ENCODE peak calls at places on chromosomes 1 and 21, in eight cellular contexts. L is HS-27A; V is KBM-7; D is pulmonary artery endothelial cell; R is substantia nigra; O is germinal center; J is NAMALWA; F is stimulated activated CD8-positive, alpha-beta memory T cell treated with anti-CD3 and anti-CD28 coated beads, Interleukin-7, amount 100 ng/mL, for 1 hour. A is an unnamed sample.

GRCh38 chr21:37450385-37451044 is 83.9 kb downstream of the DYRK1A start:
- DNase-seq in V (no peak), R (no peak), O (no peak), D (no peak), F (no peak), L (peak), J (no peak), A (no peak)

GRCh38 chr1:230992100-230992774 is 13.3 kb downstream of the ARV1 start:
- DNase-seq in F (no peak), J (no peak), L (no peak), R (no peak), O (no peak), D (no peak), V (no peak), A (no peak)

GRCh38 chr1:47650606-47651005 is 212.8 kb downstream of the FOXD2 start:
- DNase-seq in O (no peak), D (no peak), J (no peak), V (no peak), L (no peak), R (no peak), F (no peak), A (no peak)

GRCh38 chr1:44839561-44839960 is 3.5 kb downstream of the PTCH2 start:
- DNase-seq in F (no peak), O (no peak), R (no peak), V (no peak), D (no peak), L (no peak), J (no peak), A (no peak)

GRCh38 chr1:28280501-28280900 is 21.2 kb downstream of the SESN2 start:
- DNase-seq in V (no peak), R (no peak), J (no peak), L (no peak), F (no peak), D (no peak), O (no peak), A (no peak)

GRCh38 chr21:41369105-41369914 is 7.5 kb downstream of the MX2 start:
- DNase-seq in V (peak), R (no peak), L (no peak), O (peak), J (peak), D (no peak), F (no peak), A (no peak)

GRCh38 chr21:42636535-42636914 is 16.9 kb upstream of the PDE9A start:
- DNase-seq in D (no peak), V (no peak), F (no peak), J (no peak), O (no peak), R (no peak), L (no peak), A (no peak)

GRCh38 chr1:65146908-65147423 is 1.0 kb upstream of the AK4 start:
- DNase-seq in O (no peak), V (no peak), L (no peak), F (no peak), D (no peak), J (no peak), R (no peak), A (no peak)

GRCh38 chr21:33022828-33023573 is 2.7 kb upstream of the OLIG2 start:
- DNase-seq in V (no peak), L (no peak), D (no peak), R (no peak), F (no peak), J (no peak), O (no peak), A (no peak)

GRCh38 chr1:184425449-184426277 is 38.8 kb downstream of the C1orf21 start:
- DNase-seq in J (no peak), D (no peak), V (no peak), R (no peak), O (no peak), L (no peak), F (no peak), A (no peak)

GRCh38 chr1:36771678-36772284 is 262.5 kb downstream of the GRIK3 start:
- DNase-seq in D (no peak), F (no peak), R (no peak), L (no peak), J (no peak), V (no peak), O (no peak), A (no peak)

GRCh38 chr1:66217021-66217420 is 316.9 kb upstream of the SGIP1 start:
- DNase-seq in F (no peak), J (no peak), D (no peak), O (no peak), V (no peak), L (no peak), R (no peak), A (no peak)

GRCh38 chr1:3923378-3924185 is 23.5 kb upstream of the C1orf174 start:
- DNase-seq in V (no peak), O (no peak), F (no peak), J (no peak), L (no peak), D (no peak), R (no peak), A (no peak)

GRCh38 chr1:155003227-155003765 is 694 bp downstream of the ZBTB7B start:
- DNase-seq in R (peak), O (no peak), J (peak), D (no peak), L (no peak), F (no peak), V (no peak), A (no peak)

GRCh38 chr1:31700468-31701136 is 3.2 kb downstream of the COL16A1 start:
- DNase-seq in V (no peak), L (no peak), J (no peak), O (no peak), D (no peak), F (no peak), R (no peak), A (no peak)

GRCh38 chr1:227318003-227318851 is at the start of gene CDC42BPA:
- DNase-seq in L (peak), V (peak), J (no peak), O (peak), F (no peak), D (peak), R (peak), A (peak)

GRCh38 chr1:224762046-224762445 is 145.9 kb downstream of the CNIH3 start:
- DNase-seq in L (no peak), D (no peak), R (no peak), V (no peak), J (no peak), F (no peak), O (no peak), A (no peak)

GRCh38 chr1:31593770-31594632 is 17.7 kb downstream of the TINAGL1 start:
- DNase-seq in D (no peak), O (peak), F (peak), J (peak), R (peak), V (peak), L (no peak), A (peak)

GRCh38 chr1:61157420-61157987 is 75.1 kb downstream of the NFIA start:
- DNase-seq in O (no peak), J (peak), D (no peak), L (no peak), F (no peak), V (peak), R (no peak), A (no peak)

GRCh38 chr1:62352387-62352786 is 33.2 kb upstream of the KANK4 start:
- DNase-seq in F (no peak), D (no peak), O (no peak), R (no peak), V (no peak), L (no peak), J (no peak), A (peak)

GRCh38 chr1:114207635-114208034 is 54.0 kb upstream of the SYT6 start:
- DNase-seq in R (no peak), J (no peak), F (no peak), D (no peak), O (no peak), L (no peak), V (no peak), A (no peak)

GRCh38 chr1:10759413-10760200 is 36.8 kb downstream of the CASZ1 start:
- DNase-seq in F (no peak), J (peak), O (no peak), V (no peak), L (no peak), D (no peak), R (no peak), A (no peak)

GRCh38 chr21:35953570-35953969 is 106.8 kb downstream of the SETD4 start:
- DNase-seq in D (no peak), J (no peak), O (no peak), R (no peak), L (no peak), V (no peak), F (no peak), A (no peak)

GRCh38 chr1:165367375-165367993 is 11.0 kb upstream of the LMX1A start:
- DNase-seq in R (peak), D (peak), L (peak), J (peak), V (peak), O (peak), F (peak), A (peak)

GRCh38 chr1:29540801-29541357 is 304.6 kb downstream of the PTPRU start:
- DNase-seq in O (no peak), V (no peak), F (no peak), L (no peak), D (no peak), J (no peak), R (no peak), A (no peak)

GRCh38 chr1:234924450-234925355 is 203.9 kb downstream of the TOMM20 start:
- DNase-seq in V (no peak), F (no peak), R (no peak), L (no peak), D (no peak), J (no peak), O (no peak), A (no peak)

GRCh38 chr1:58909162-58909560 is 125.3 kb upstream of the JUN start:
- DNase-seq in F (no peak), V (peak), J (no peak), D (peak), R (no peak), L (peak), O (no peak), A (no peak)

GRCh38 chr1:85681087-85681486 is 27.1 kb downstream of the ZNHIT6 start:
- DNase-seq in D (peak), V (no peak), J (no peak), L (no peak), R (no peak), F (no peak), O (no peak), A (no peak)

GRCh38 chr1:203116048-203116810 is 11.3 kb upstream of the ADORA1 start:
- DNase-seq in D (no peak), V (no peak), O (no peak), L (no peak), F (no peak), R (no peak), J (no peak), A (no peak)

GRCh38 chr1:208159542-208160258 is 84.5 kb downstream of the PLXNA2 start:
- DNase-seq in F (no peak), D (no peak), R (no peak), V (no peak), O (no peak), L (peak), J (no peak), A (no peak)

GRCh38 chr1:212692774-212693644 is 6.6 kb downstream of the BATF3 start:
- DNase-seq in R (no peak), V (no peak), F (no peak), J (no peak), D (no peak), L (no peak), O (no peak), A (no peak)

GRCh38 chr1:209607795-209608178 is 24.3 kb downstream of the CAMK1G start:
- DNase-seq in L (no peak), V (no peak), O (no peak), J (no peak), D (no peak), R (no peak), F (no peak), A (no peak)